ENCODE peak calls at places on chromosomes 2 and 18, in nine cellular contexts. B, R, A, M, Y, E, O, J and K are unnamed samples.

GRCh38 chr2:32274289-32274688 is 3.4 kb upstream of the YIPF4 start:
- DNase-seq in B (no peak), R (no peak), A (no peak), M (no peak), Y (no peak), E (no peak), O (no peak), J (no peak), K (no peak)

GRCh38 chr2:176188218-176188968 is at the start of gene HOXD1:
- DNase-seq in B (peak), R (no peak), A (peak), M (no peak), Y (peak), E (no peak), O (no peak), J (peak), K (no peak)

GRCh38 chr2:105321875-105322646 is 7.5 kb downstream of the TGFBRAP1 start:
- DNase-seq in B (no peak), R (peak), A (no peak), M (no peak), Y (no peak), E (no peak), O (no peak), J (no peak), K (no peak)

GRCh38 chr2:188582206-188582605 is 290.5 kb downstream of the GULP1 start:
- DNase-seq in B (no peak), R (peak), A (no peak), M (no peak), Y (no peak), E (no peak), O (no peak), J (no peak), K (no peak)

GRCh38 chr18:3472681-3473544 is 22.9 kb downstream of the TGIF1 start:
- DNase-seq in B (no peak), R (no peak), A (no peak), M (no peak), Y (no peak), E (no peak), O (no peak), J (no peak), K (no peak)

GRCh38 chr2:218698885-218699284 is 11.8 kb upstream of the TTLL4 start:
- DNase-seq in B (no peak), R (no peak), A (no peak), M (no peak), Y (no peak), E (no peak), O (no peak), J (no peak), K (no peak)

GRCh38 chr2:2191110-2191707 is 139.9 kb downstream of the MYT1L start:
- DNase-seq in B (no peak), R (no peak), A (no peak), M (no peak), Y (no peak), E (no peak), O (no peak), J (no peak), K (no peak)

GRCh38 chr2:42560886-42561285 is 7.5 kb upstream of the MTA3 start:
- DNase-seq in B (no peak), R (no peak), A (no peak), M (no peak), Y (no peak), E (no peak), O (no peak), J (no peak), K (no peak)

GRCh38 chr2:205245652-205246051 is 436.6 kb upstream of the NRP2 start:
- DNase-seq in B (no peak), R (peak), A (no peak), M (no peak), Y (no peak), E (peak), O (no peak), J (no peak), K (no peak)

GRCh38 chr2:226583715-226584114 is 215.9 kb downstream of the IRS1 start:
- DNase-seq in B (no peak), R (peak), A (no peak), M (no peak), Y (no peak), E (peak), O (no peak), J (no peak), K (no peak)

GRCh38 chr2:134460583-134460998 is 206.7 kb downstream of the MGAT5 start:
- DNase-seq in B (peak), R (peak), A (peak), M (peak), Y (peak), E (peak), O (peak), J (peak), K (peak)

GRCh38 chr2:162106146-162106551 is 32.1 kb upstream of the DPP4 start:
- DNase-seq in B (no peak), R (peak), A (no peak), M (no peak), Y (no peak), E (no peak), O (no peak), J (no peak), K (no peak)

GRCh38 chr18:13222371-13223281 is 4.1 kb downstream of the LDLRAD4 start:
- DNase-seq in B (no peak), R (no peak), A (no peak), M (no peak), Y (no peak), E (peak), O (no peak), J (no peak), K (no peak)

GRCh38 chr2:62760026-62760425 is 54.5 kb downstream of the EHBP1 start:
- DNase-seq in B (no peak), R (no peak), A (no peak), M (no peak), Y (no peak), E (no peak), O (no peak), J (no peak), K (no peak)

DNA sequence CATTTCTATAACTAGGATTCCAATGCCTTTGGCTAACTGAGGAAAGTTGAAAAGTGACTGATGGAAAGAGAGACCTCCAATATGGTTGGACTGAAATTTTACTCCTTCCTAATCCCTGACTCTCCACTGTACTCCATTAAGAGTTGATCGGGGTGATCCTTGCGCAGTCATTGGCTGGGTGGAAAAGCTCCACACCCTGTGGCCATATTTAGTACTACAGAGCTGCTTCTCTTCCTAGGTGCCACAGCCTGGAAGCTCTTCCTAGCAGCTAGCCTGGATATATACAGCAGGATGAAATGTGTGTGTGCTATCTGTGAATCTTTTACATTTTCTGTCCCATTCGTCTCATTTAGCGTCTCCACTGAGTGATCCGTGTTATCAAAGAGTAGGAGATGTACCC is 71.2 kb downstream of the MEP1B start:
- DNase-seq in B (no peak), R (no peak), A (no peak), M (no peak), Y (no peak), E (no peak), O (no peak), J (no peak), K (no peak)
- TF ChIP-seq CTCF in B (peak), R (no peak), A (no peak), M (no peak), Y (no peak), E (no peak), O (no peak), J (no peak), K (no peak)

GRCh38 chr2:227643990-227644551 is 22.5 kb upstream of the SCYGR5 start:
- DNase-seq in B (no peak), R (no peak), A (no peak), M (no peak), Y (peak), E (no peak), O (no peak), J (no peak), K (no peak)
- TF ChIP-seq CTCF in B (no peak), R (no peak), A (no peak), M (no peak), Y (no peak), E (no peak), O (no peak), J (no peak), K (no peak)

DNA sequence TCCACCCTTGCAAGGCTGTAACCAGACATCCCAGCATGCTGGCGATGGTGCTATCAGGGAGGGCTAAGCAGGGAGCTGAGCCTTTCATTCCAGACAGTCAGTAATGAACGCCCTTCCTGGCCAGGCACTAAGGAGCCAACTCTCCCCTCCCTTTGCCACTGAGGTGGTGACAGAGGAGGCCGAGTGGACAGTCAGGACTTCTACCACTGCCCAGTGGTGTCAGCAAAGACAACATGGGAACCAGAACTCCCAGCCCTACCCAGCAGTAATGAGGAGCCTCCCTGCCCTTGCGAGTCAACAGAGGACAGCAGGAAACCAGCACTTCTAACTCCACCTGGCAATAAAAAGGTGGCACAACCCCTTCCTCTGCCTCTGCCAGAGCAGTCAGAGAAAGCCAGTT is 68.6 kb downstream of the ZAP70 start:
- DNase-seq in B (no peak), R (no peak), A (no peak), M (no peak), Y (no peak), E (no peak), O (no peak), J (no peak), K (no peak)
- TF ChIP-seq CTCF in B (no peak), R (no peak), A (no peak), M (no peak), Y (no peak), E (no peak), O (no peak), J (no peak), K (no peak)

GRCh38 chr2:24272907-24273306 is 87.4 kb downstream of the ITSN2 start:
- DNase-seq in B (no peak), R (no peak), A (no peak), M (no peak), Y (no peak), E (no peak), O (no peak), J (no peak), K (no peak)

GRCh38 chr2:24276349-24276899 is 83.9 kb downstream of the ITSN2 start:
- DNase-seq in B (no peak), R (no peak), A (no peak), M (no peak), Y (no peak), E (no peak), O (no peak), J (no peak), K (no peak)

GRCh38 chr2:24273598-24273997 is 86.7 kb downstream of the ITSN2 start:
- DNase-seq in B (no peak), R (no peak), A (no peak), M (no peak), Y (no peak), E (no peak), O (no peak), J (no peak), K (no peak)

GRCh38 chr2:24272161-24272802 is 88.1 kb downstream of the ITSN2 start:
- DNase-seq in B (no peak), R (peak), A (no peak), M (no peak), Y (no peak), E (no peak), O (no peak), J (no peak), K (no peak)

DNA sequence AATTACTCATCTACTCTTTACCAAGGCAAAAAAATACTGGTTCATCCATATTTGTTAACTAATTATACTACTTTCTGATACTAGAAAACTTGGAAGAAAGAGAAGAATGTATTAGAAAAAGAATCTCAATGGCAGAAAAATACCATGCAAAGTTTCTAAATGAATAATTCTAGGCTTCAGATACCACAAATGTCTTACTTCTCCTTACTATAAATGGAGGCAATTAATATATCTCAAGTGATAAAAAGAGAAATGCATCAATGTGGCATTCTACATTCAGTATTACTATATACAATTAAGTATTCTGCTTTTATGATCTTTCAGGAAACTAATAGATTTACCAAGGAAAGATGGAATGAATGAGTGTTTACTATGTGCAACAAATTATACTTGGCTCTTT is 85.5 kb downstream of the ITSN2 start:
- DNase-seq in B (no peak), R (no peak), A (no peak), M (no peak), Y (no peak), E (no peak), O (no peak), J (no peak), K (no peak)
- TF ChIP-seq CTCF in B (no peak), R (no peak), A (no peak), M (no peak), Y (no peak), E (no peak), O (no peak), J (no peak), K (no peak)

DNA sequence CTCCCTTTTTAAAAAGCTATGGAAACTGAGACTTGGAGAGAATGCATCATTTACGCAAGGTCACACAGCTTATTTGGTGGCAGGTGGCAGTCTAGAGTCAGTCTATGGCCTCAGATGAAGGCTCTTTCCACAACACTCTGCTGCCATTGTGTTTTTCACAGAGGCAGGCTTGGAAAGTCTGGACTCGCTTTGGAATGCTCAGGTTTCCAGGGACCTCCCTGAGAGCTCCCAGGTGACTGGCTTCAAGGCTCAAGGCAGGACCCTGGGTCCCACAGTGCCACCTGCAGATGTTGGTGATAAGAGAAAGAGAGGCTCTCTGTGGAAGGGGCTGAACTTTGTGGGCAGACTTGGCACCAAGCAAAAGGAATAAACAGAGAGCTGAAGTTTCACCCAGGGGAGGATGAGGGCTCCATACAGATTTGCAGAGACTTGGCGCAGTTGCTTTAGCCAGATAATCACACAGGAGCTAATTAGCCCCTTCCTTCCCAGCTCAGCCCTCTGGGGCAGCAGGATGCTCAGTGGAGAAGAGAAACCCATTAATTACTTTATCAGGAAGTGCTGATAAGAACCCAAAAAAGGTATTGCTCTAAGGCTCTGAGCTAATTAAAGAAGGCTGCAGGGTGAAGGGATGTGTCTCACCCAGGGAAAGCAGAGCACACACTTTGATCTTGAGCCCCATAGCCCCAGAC is 103.5 kb downstream of the LBH start:
- DNase-seq in B (no peak), R (no peak), A (peak), M (no peak), Y (peak), E (no peak), O (peak), J (no peak), K (peak)
- TF ChIP-seq CTCF in B (no peak), R (no peak), A (no peak), M (peak), Y (peak), E (no peak), O (no peak), J (no peak), K (no peak)

GRCh38 chr18:43170586-43170985 is 55.1 kb upstream of the RIT2 start:
- DNase-seq in B (no peak), R (no peak), A (no peak), M (no peak), Y (no peak), E (no peak), O (no peak), J (no peak), K (no peak)
- TF ChIP-seq CTCF in B (no peak), R (no peak), A (no peak), M (no peak), Y (peak), E (no peak), O (no peak), J (no peak), K (peak)